ENCODE peak calls at places on chromosomes 11 and 22, in ten cellular contexts. One of them, this sample, is unnamed.

GRCh38 chr22:17966403-17966717 is 58.0 kb downstream of the MICAL3 start:
- DNase-seq in ovary: no peak
- DNase-seq in suprapubic skin: no peak
- DNase-seq in GM12878: no peak
- DNase-seq in transverse colon: no peak
- DNase-seq in sigmoid colon: no peak
- DNase-seq in A549: no peak
- DNase-seq in tibial nerve: no peak
- DNase-seq in stomach: no peak
- DNase-seq in HepG2: no peak
- DNase-seq in this sample: no peak

GRCh38 chr11:114317738-114318137 is 21.5 kb downstream of the NNMT start:
- DNase-seq in HepG2: no peak
- DNase-seq in sigmoid colon: no peak
- DNase-seq in GM12878: no peak
- DNase-seq in transverse colon: no peak
- DNase-seq in tibial nerve: no peak
- DNase-seq in suprapubic skin: no peak
- DNase-seq in stomach: no peak
- DNase-seq in A549: peak
- DNase-seq in ovary: peak
- DNase-seq in this sample: no peak

GRCh38 chr11:77181226-77181625 is 53.2 kb downstream of the MYO7A start:
- DNase-seq in ovary: no peak
- DNase-seq in tibial nerve: no peak
- DNase-seq in sigmoid colon: no peak
- DNase-seq in GM12878: no peak
- DNase-seq in suprapubic skin: no peak
- DNase-seq in stomach: no peak
- DNase-seq in A549: no peak
- DNase-seq in HepG2: no peak
- DNase-seq in transverse colon: no peak
- DNase-seq in this sample: peak

GRCh38 chr11:64716471-64717267 is 6.3 kb downstream of the NRXN2 start:
- DNase-seq in ovary: no peak
- DNase-seq in tibial nerve: no peak
- DNase-seq in suprapubic skin: no peak
- DNase-seq in HepG2: no peak
- DNase-seq in sigmoid colon: peak
- DNase-seq in stomach: no peak
- DNase-seq in transverse colon: no peak
- DNase-seq in A549: no peak
- DNase-seq in GM12878: no peak
- DNase-seq in this sample: no peak

GRCh38 chr22:44404341-44405020 is 91.7 kb upstream of the SHISAL1 start:
- DNase-seq in GM12878: no peak
- DNase-seq in A549: no peak
- DNase-seq in sigmoid colon: peak
- DNase-seq in tibial nerve: no peak
- DNase-seq in transverse colon: no peak
- DNase-seq in suprapubic skin: no peak
- DNase-seq in HepG2: no peak
- DNase-seq in stomach: no peak
- DNase-seq in ovary: no peak
- DNase-seq in this sample: no peak

GRCh38 chr22:23574877-23575276 is 5.2 kb downstream of the IGLL1 start:
- DNase-seq in suprapubic skin: peak
- DNase-seq in stomach: no peak
- DNase-seq in transverse colon: no peak
- DNase-seq in ovary: peak
- DNase-seq in HepG2: no peak
- DNase-seq in A549: no peak
- DNase-seq in sigmoid colon: no peak
- DNase-seq in tibial nerve: no peak
- DNase-seq in GM12878: no peak
- DNase-seq in this sample: no peak

GRCh38 chr22:22485524-22485923 is 23.0 kb downstream of the ZNF280B start:
- DNase-seq in stomach: no peak
- DNase-seq in ovary: no peak
- DNase-seq in suprapubic skin: no peak
- DNase-seq in HepG2: no peak
- DNase-seq in transverse colon: no peak
- DNase-seq in sigmoid colon: no peak
- DNase-seq in A549: no peak
- DNase-seq in tibial nerve: no peak
- DNase-seq in GM12878: no peak
- DNase-seq in this sample: no peak

GRCh38 chr22:22023581-22024137 is 41.1 kb upstream of the TOP3B start:
- DNase-seq in suprapubic skin: no peak
- DNase-seq in transverse colon: no peak
- DNase-seq in A549: no peak
- DNase-seq in HepG2: no peak
- DNase-seq in ovary: no peak
- DNase-seq in stomach: no peak
- DNase-seq in tibial nerve: no peak
- DNase-seq in sigmoid colon: no peak
- DNase-seq in GM12878: no peak
- DNase-seq in this sample: no peak

GRCh38 chr11:64746486-64746885 is 2.5 kb upstream of the RASGRP2 start:
- DNase-seq in suprapubic skin: no peak
- DNase-seq in sigmoid colon: no peak
- DNase-seq in GM12878: no peak
- DNase-seq in transverse colon: no peak
- DNase-seq in ovary: no peak
- DNase-seq in HepG2: no peak
- DNase-seq in tibial nerve: no peak
- DNase-seq in stomach: no peak
- DNase-seq in A549: no peak
- DNase-seq in this sample: peak

GRCh38 chr11:1177020-1177770 is 19.4 kb downstream of the MUC5AC start:
- DNase-seq in sigmoid colon: no peak
- DNase-seq in A549: no peak
- DNase-seq in transverse colon: no peak
- DNase-seq in suprapubic skin: no peak
- DNase-seq in GM12878: no peak
- DNase-seq in ovary: no peak
- DNase-seq in HepG2: no peak
- DNase-seq in tibial nerve: no peak
- DNase-seq in stomach: no peak
- DNase-seq in this sample: no peak

GRCh38 chr11:110409174-110409573 is 20.6 kb upstream of the FDX1 start:
- DNase-seq in stomach: no peak
- DNase-seq in suprapubic skin: no peak
- DNase-seq in GM12878: no peak
- DNase-seq in tibial nerve: no peak
- DNase-seq in A549: no peak
- DNase-seq in sigmoid colon: no peak
- DNase-seq in ovary: no peak
- DNase-seq in HepG2: no peak
- DNase-seq in transverse colon: no peak
- DNase-seq in this sample: no peak

GRCh38 chr11:57085604-57086003 is 96.1 kb upstream of the LRRC55 start:
- DNase-seq in suprapubic skin: no peak
- DNase-seq in transverse colon: no peak
- DNase-seq in A549: peak
- DNase-seq in ovary: no peak
- DNase-seq in GM12878: no peak
- DNase-seq in sigmoid colon: no peak
- DNase-seq in stomach: no peak
- DNase-seq in HepG2: no peak
- DNase-seq in tibial nerve: no peak
- DNase-seq in this sample: no peak
- TF ChIP-seq CTCF in suprapubic skin: no peak
- TF ChIP-seq CTCF in transverse colon: no peak
- TF ChIP-seq CTCF in A549: no peak
- TF ChIP-seq CTCF in ovary: no peak
- TF ChIP-seq CTCF in GM12878: no peak
- TF ChIP-seq CTCF in sigmoid colon: no peak
- TF ChIP-seq CTCF in stomach: no peak
- TF ChIP-seq CTCF in HepG2: no peak
- TF ChIP-seq CTCF in tibial nerve: no peak
- TF ChIP-seq CTCF in this sample: no peak

GRCh38 chr11:61888043-61888442 is 3.3 kb downstream of the FADS3 start:
- DNase-seq in transverse colon: peak
- DNase-seq in suprapubic skin: no peak
- DNase-seq in HepG2: no peak
- DNase-seq in stomach: no peak
- DNase-seq in GM12878: no peak
- DNase-seq in tibial nerve: peak
- DNase-seq in sigmoid colon: peak
- DNase-seq in ovary: peak
- DNase-seq in A549: peak
- DNase-seq in this sample: no peak
- TF ChIP-seq EP300 in transverse colon: no peak
- TF ChIP-seq EP300 in suprapubic skin: no peak
- TF ChIP-seq EP300 in HepG2: no peak
- TF ChIP-seq EP300 in stomach: peak
- TF ChIP-seq EP300 in GM12878: no peak
- TF ChIP-seq EP300 in tibial nerve: peak
- TF ChIP-seq EP300 in sigmoid colon: no peak
- TF ChIP-seq EP300 in ovary: no peak
- TF ChIP-seq EP300 in A549: no peak
- TF ChIP-seq EP300 in this sample: no peak

GRCh38 chr22:25366408-25366807 is 147.0 kb downstream of the CRYBB2 start:
- DNase-seq in sigmoid colon: no peak
- DNase-seq in HepG2: no peak
- DNase-seq in suprapubic skin: no peak
- DNase-seq in tibial nerve: no peak
- DNase-seq in stomach: no peak
- DNase-seq in GM12878: no peak
- DNase-seq in A549: no peak
- DNase-seq in transverse colon: no peak
- DNase-seq in ovary: no peak
- DNase-seq in this sample: no peak

GRCh38 chr22:25364281-25364680 is 144.8 kb downstream of the CRYBB2 start:
- DNase-seq in A549: no peak
- DNase-seq in GM12878: no peak
- DNase-seq in ovary: no peak
- DNase-seq in HepG2: no peak
- DNase-seq in tibial nerve: peak
- DNase-seq in sigmoid colon: peak
- DNase-seq in transverse colon: peak
- DNase-seq in suprapubic skin: peak
- DNase-seq in stomach: no peak
- DNase-seq in this sample: no peak

GRCh38 chr22:25365491-25366261 is 146.2 kb downstream of the CRYBB2 start:
- DNase-seq in A549: no peak
- DNase-seq in ovary: no peak
- DNase-seq in stomach: peak
- DNase-seq in HepG2: no peak
- DNase-seq in tibial nerve: no peak
- DNase-seq in transverse colon: no peak
- DNase-seq in GM12878: no peak
- DNase-seq in suprapubic skin: no peak
- DNase-seq in sigmoid colon: peak
- DNase-seq in this sample: no peak

GRCh38 chr22:25363474-25363873 is 144.0 kb downstream of the CRYBB2 start:
- DNase-seq in stomach: no peak
- DNase-seq in tibial nerve: peak
- DNase-seq in HepG2: no peak
- DNase-seq in suprapubic skin: no peak
- DNase-seq in ovary: no peak
- DNase-seq in sigmoid colon: peak
- DNase-seq in transverse colon: no peak
- DNase-seq in GM12878: no peak
- DNase-seq in A549: no peak
- DNase-seq in this sample: no peak

GRCh38 chr22:25364736-25365241 is 145.3 kb downstream of the CRYBB2 start:
- DNase-seq in sigmoid colon: peak
- DNase-seq in ovary: no peak
- DNase-seq in suprapubic skin: peak
- DNase-seq in tibial nerve: no peak
- DNase-seq in HepG2: no peak
- DNase-seq in transverse colon: peak
- DNase-seq in A549: no peak
- DNase-seq in stomach: peak
- DNase-seq in GM12878: no peak
- DNase-seq in this sample: no peak
- H3K27ac ChIP-seq in sigmoid colon: no peak
- H3K27ac ChIP-seq in ovary: no peak
- H3K27ac ChIP-seq in suprapubic skin: no peak
- H3K27ac ChIP-seq in tibial nerve: no peak
- H3K27ac ChIP-seq in HepG2: no peak
- H3K27ac ChIP-seq in transverse colon: peak
- H3K27ac ChIP-seq in A549: no peak
- H3K27ac ChIP-seq in stomach: no peak
- H3K27ac ChIP-seq in GM12878: no peak
- H3K27ac ChIP-seq in this sample: no peak

GRCh38 chr11:9367551-9367950 is 16.9 kb upstream of the IPO7 start:
- DNase-seq in A549: no peak
- DNase-seq in tibial nerve: no peak
- DNase-seq in stomach: no peak
- DNase-seq in transverse colon: no peak
- DNase-seq in ovary: no peak
- DNase-seq in HepG2: no peak
- DNase-seq in suprapubic skin: no peak
- DNase-seq in GM12878: no peak
- DNase-seq in sigmoid colon: no peak
- DNase-seq in this sample: no peak

GRCh38 chr11:9362393-9362863 is 22.0 kb upstream of the IPO7 start:
- DNase-seq in stomach: no peak
- DNase-seq in ovary: no peak
- DNase-seq in HepG2: peak
- DNase-seq in tibial nerve: no peak
- DNase-seq in transverse colon: no peak
- DNase-seq in GM12878: no peak
- DNase-seq in sigmoid colon: no peak
- DNase-seq in suprapubic skin: peak
- DNase-seq in A549: no peak
- DNase-seq in this sample: no peak

GRCh38 chr11:9363954-9364912 is 20.2 kb upstream of the IPO7 start:
- DNase-seq in transverse colon: peak
- DNase-seq in ovary: peak
- DNase-seq in GM12878: peak
- DNase-seq in stomach: peak
- DNase-seq in HepG2: peak
- DNase-seq in suprapubic skin: peak
- DNase-seq in sigmoid colon: peak
- DNase-seq in A549: peak
- DNase-seq in tibial nerve: peak
- DNase-seq in this sample: peak
- TF ChIP-seq CTCF in transverse colon: no peak
- TF ChIP-seq CTCF in ovary: no peak
- TF ChIP-seq CTCF in GM12878: no peak
- TF ChIP-seq CTCF in stomach: no peak
- TF ChIP-seq CTCF in HepG2: peak
- TF ChIP-seq CTCF in suprapubic skin: no peak
- TF ChIP-seq CTCF in sigmoid colon: no peak
- TF ChIP-seq CTCF in A549: no peak
- TF ChIP-seq CTCF in tibial nerve: no peak
- TF ChIP-seq CTCF in this sample: no peak

GRCh38 chr11:11810764-11811726 is 30.7 kb upstream of the USP47 start:
- DNase-seq in sigmoid colon: no peak
- DNase-seq in suprapubic skin: no peak
- DNase-seq in A549: no peak
- DNase-seq in ovary: no peak
- DNase-seq in tibial nerve: no peak
- DNase-seq in GM12878: no peak
- DNase-seq in transverse colon: no peak
- DNase-seq in HepG2: no peak
- DNase-seq in stomach: no peak
- DNase-seq in this sample: peak
- TF ChIP-seq EP300 in sigmoid colon: no peak
- TF ChIP-seq EP300 in suprapubic skin: no peak
- TF ChIP-seq EP300 in A549: no peak
- TF ChIP-seq EP300 in ovary: no peak
- TF ChIP-seq EP300 in tibial nerve: no peak
- TF ChIP-seq EP300 in GM12878: no peak
- TF ChIP-seq EP300 in transverse colon: no peak
- TF ChIP-seq EP300 in HepG2: no peak
- TF ChIP-seq EP300 in stomach: no peak
- TF ChIP-seq EP300 in this sample: no peak